ENCODE peak calls at places on chromosomes 3 and 15, in seven cellular contexts. S is activated CD8-positive, alpha-beta memory T cell treated with anti-CD3 and anti-CD28 coated beads, Interleukin-2, amount 50 U/mL, for 48 hours; Y is GM04504; R is RCC 7860; F is cardiac fibroblast; D is adrenal gland; C is tibial artery. O is an unnamed sample.
A peak's percentile ranks its signal among the peaks of the same experiment; 100 is the strongest.

GRCh38 chr3:188739547-188739946 is 432.2 kb upstream of the TPRG1 start:
- DNase-seq in F (no peak), S (no peak), Y (no peak), C (no peak), D (no peak), R (no peak), O (no peak)

GRCh38 chr15:26082833-26083174 is 219.7 kb upstream of the ATP10A start:
- DNase-seq in C (no peak), D (no peak), R (no peak), S (no peak), Y (no peak), F (peak; percentile 54), O (no peak)

GRCh38 chr15:84714816-84715215 is 1.1 kb downstream of the SEC11A start:
- DNase-seq in F (no peak), Y (no peak), S (no peak), R (no peak), C (no peak), D (no peak), O (no peak)

GRCh38 chr3:66092175-66092990 is 53.7 kb upstream of the MAGI1 start:
- DNase-seq in S (no peak), D (no peak), Y (peak; percentile 21), C (no peak), F (no peak), R (no peak), O (no peak)

GRCh38 chr3:62229201-62229600 is 144.1 kb downstream of the FEZF2 start:
- DNase-seq in R (no peak), F (no peak), D (no peak), C (no peak), S (no peak), Y (no peak), O (no peak)

GRCh38 chr3:108345492-108346205 is 49.3 kb downstream of the HHLA2 start:
- DNase-seq in C (no peak), F (no peak), D (no peak), Y (no peak), R (no peak), S (no peak), O (no peak)

GRCh38 chr3:133153382-133153781 is 115.2 kb downstream of the TMEM108 start:
- DNase-seq in C (no peak), Y (no peak), R (no peak), S (no peak), F (no peak), D (no peak), O (no peak)

GRCh38 chr15:80527406-80527805 is 123.2 kb downstream of the ARNT2 start:
- DNase-seq in R (no peak), C (no peak), D (no peak), S (no peak), Y (no peak), F (no peak), O (no peak)

GRCh38 chr15:32053717-32054116 is 23.4 kb downstream of the CHRNA7 start:
- DNase-seq in S (no peak), R (no peak), D (no peak), C (no peak), Y (no peak), F (no peak), O (no peak)

GRCh38 chr15:91133511-91133910 is 33.5 kb downstream of the SV2B start:
- DNase-seq in Y (no peak), D (no peak), F (no peak), S (no peak), R (no peak), C (no peak), O (no peak)

GRCh38 chr3:154235330-154235729 is 89.0 kb downstream of the DHX36 start:
- DNase-seq in C (no peak), R (no peak), F (peak; percentile 35), S (no peak), D (no peak), Y (no peak), O (peak; percentile 4)

GRCh38 chr15:92881570-92881837 is 18.6 kb upstream of the CHD2 start:
- DNase-seq in Y (no peak), F (no peak), S (no peak), R (no peak), D (no peak), C (no peak), O (no peak)

GRCh38 chr3:52431459-52432223 is 13.3 kb downstream of the SEMA3G start:
- DNase-seq in S (no peak), F (no peak), Y (no peak), R (no peak), C (no peak), D (no peak), O (no peak)

GRCh38 chr3:187943677-187944390 is 198.6 kb upstream of the BCL6 start:
- DNase-seq in R (no peak), Y (no peak), S (no peak), F (peak; percentile 50), C (no peak), D (no peak), O (no peak)

GRCh38 chr3:52281980-52282801 is 3.7 kb upstream of the WDR82 start:
- DNase-seq in D (no peak), C (no peak), F (peak; percentile 37), R (peak; percentile 66), S (peak; percentile 49), Y (no peak), O (no peak)

GRCh38 chr3:142056656-142057330 is 92.6 kb downstream of the TFDP2 start:
- DNase-seq in D (no peak), R (no peak), F (no peak), C (no peak), S (no peak), Y (no peak), O (no peak)

GRCh38 chr15:33074942-33075341 is 119.6 kb downstream of the FMN1 start:
- DNase-seq in S (no peak), F (no peak), D (no peak), R (no peak), Y (no peak), C (no peak), O (no peak)

GRCh38 chr3:173659972-173660371 is 262.4 kb downstream of the NLGN1 start:
- DNase-seq in F (no peak), C (no peak), D (no peak), R (no peak), S (no peak), Y (no peak), O (no peak)

GRCh38 chr15:76338555-76339301 is 2.2 kb downstream of the ISL2 start:
- DNase-seq in S (no peak), F (no peak), Y (no peak), D (no peak), R (no peak), C (no peak), O (no peak)

GRCh38 chr3:20225769-20226168 is 39.8 kb upstream of the SGO1 start:
- DNase-seq in Y (peak; percentile 1), S (no peak), F (peak; percentile 52), R (peak; percentile 9), C (no peak), D (no peak), O (no peak)

GRCh38 chr15:48367483-48367882 is 36.3 kb downstream of the DUT start:
- DNase-seq in R (no peak), F (peak; percentile 76), S (no peak), D (no peak), C (no peak), Y (no peak), O (no peak)

GRCh38 chr15:55499158-55499557 is 8.9 kb downstream of the DNAAF4 start:
- DNase-seq in C (no peak), R (no peak), S (no peak), D (no peak), Y (no peak), F (no peak), O (no peak)

GRCh38 chr15:78320173-78320572 is 20.0 kb upstream of the CRABP1 start:
- DNase-seq in D (no peak), F (no peak), R (no peak), Y (no peak), S (no peak), C (no peak), O (no peak)

GRCh38 chr15:98292442-98293240 is 332.1 kb downstream of the ARRDC4 start:
- DNase-seq in C (peak; percentile 27), S (peak; percentile 84), R (peak; percentile 23), D (peak; percentile 44), Y (no peak), F (peak; percentile 28), O (no peak)

GRCh38 chr15:79132770-79133169 is 42.2 kb upstream of the RASGRF1 start:
- DNase-seq in F (no peak), D (no peak), R (no peak), S (no peak), C (no peak), Y (no peak), O (no peak)

GRCh38 chr3:33858131-33858530 is 59.7 kb downstream of the PDCD6IP start:
- DNase-seq in D (no peak), R (no peak), F (no peak), S (no peak), C (no peak), Y (peak; percentile 18), O (no peak)

O was measured in AG04449.